ENCODE peak calls at places on chromosomes 6 and 20, in seven cellular contexts. B is ovary, C is mammary epithelial cell, W is fibroblast of lung, T is cardiac fibroblast, U is aorta, O is A549. R is an unnamed sample.

GRCh38 chr6:145017516-145017915 is 717.8 kb downstream of the EPM2A start:
- DNase-seq in U (no peak), B (no peak), C (no peak), T (no peak), W (peak; percentile 34), O (no peak), R (no peak)

GRCh38 chr6:722608-723007 is 29.7 kb upstream of the EXOC2 start:
- DNase-seq in C (no peak), B (no peak), W (peak; percentile 68), T (peak; percentile 50), O (no peak), U (no peak), R (no peak)

GRCh38 chr20:14955396-14955795 is 618.0 kb upstream of the FLRT3 start:
- DNase-seq in U (no peak), T (no peak), W (no peak), O (peak; percentile 63), C (no peak), B (no peak), R (no peak)

GRCh38 chr6:105363100-105363754 is 39.7 kb downstream of the PREP start:
- DNase-seq in C (peak; percentile 33), O (no peak), B (no peak), W (peak; percentile 25), U (no peak), T (peak; percentile 58), R (no peak)

GRCh38 chr6:169931223-169931760 is 179.9 kb downstream of the ERMARD start:
- DNase-seq in U (no peak), T (no peak), C (no peak), O (no peak), B (no peak), W (no peak), R (no peak)

GRCh38 chr6:107310362-107310761 is 149.0 kb downstream of the PDSS2 start:
- DNase-seq in W (no peak), O (no peak), C (no peak), B (no peak), U (no peak), T (no peak), R (no peak)

GRCh38 chr6:15389079-15389758 is 143.3 kb downstream of the JARID2 start:
- DNase-seq in C (no peak), O (no peak), W (no peak), U (no peak), T (peak; percentile 70), B (no peak), R (no peak)

GRCh38 chr6:137707590-137708360 is 159.3 kb upstream of the TNFAIP3 start:
- DNase-seq in O (peak; percentile 79), C (peak; percentile 92), B (peak; percentile 67), T (peak; percentile 89), U (peak; percentile 68), W (peak; percentile 81), R (peak; percentile 50)

GRCh38 chr6:83708970-83709747 is at the start of gene SNAP91:
- DNase-seq in T (peak; percentile 12), U (peak; percentile 46), O (peak; percentile 12), W (peak; percentile 9), B (peak; percentile 33), C (no peak), R (peak; percentile 91)

GRCh38 chr6:68572525-68572924 is 62.6 kb upstream of the ADGRB3 start:
- DNase-seq in C (peak; percentile 1), B (no peak), T (peak; percentile 32), U (no peak), W (peak; percentile 1), O (peak; percentile 47), R (no peak)

GRCh38 chr20:9510926-9511325 is 3.5 kb upstream of the LAMP5 start:
- DNase-seq in U (no peak), B (no peak), C (no peak), O (no peak), T (no peak), W (no peak), R (no peak)

GRCh38 chr6:90611996-90612690 is 25.3 kb upstream of the MAP3K7 start:
- DNase-seq in B (no peak), O (no peak), U (no peak), T (no peak), C (no peak), W (no peak), R (no peak)

GRCh38 chr6:145814035-145814500 is 527 bp downstream of the FBXO30 start:
- DNase-seq in W (peak; percentile 48), C (peak; percentile 60), U (peak; percentile 64), T (peak; percentile 31), O (peak; percentile 61), B (peak; percentile 50), R (peak; percentile 14)

GRCh38 chr20:58557713-58558335 is 42.6 kb upstream of the APCDD1L start:
- DNase-seq in U (no peak), W (no peak), B (no peak), T (no peak), O (no peak), C (no peak), R (no peak)

GRCh38 chr20:25984933-25985332 is 288.3 kb upstream of the ZNF337 start:
- DNase-seq in C (no peak), W (no peak), B (peak; percentile 75), T (peak; percentile 37), U (peak; percentile 80), O (no peak), R (no peak)

DNA sequence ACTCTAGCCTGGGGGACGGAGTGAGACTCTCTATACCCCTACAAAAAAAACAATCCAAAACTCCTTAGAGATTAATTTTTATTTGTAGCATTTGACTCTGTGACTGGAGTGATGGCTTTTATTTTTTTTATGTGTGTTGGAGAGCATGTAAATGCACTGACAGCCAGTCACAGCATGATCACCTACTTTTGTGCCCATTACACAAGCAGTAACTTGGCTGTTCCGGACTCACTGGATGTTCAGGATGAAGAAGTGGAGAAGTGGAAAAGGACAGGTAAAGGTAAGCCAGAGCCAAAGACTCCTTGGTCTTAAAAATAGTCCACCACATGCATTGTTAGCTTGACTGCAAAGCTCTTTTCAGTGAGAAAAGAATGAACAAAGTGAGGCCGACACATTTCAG is 222.6 kb downstream of the FOXC1 start:
- DNase-seq in O (no peak), U (no peak), C (no peak), W (no peak), B (no peak), T (no peak), R (no peak)
- H3K4me3 ChIP-seq in O (no peak overlapping the region), U (peak overlapping the region; percentile 57), C (no peak overlapping the region), W (no peak overlapping the region), B (no peak overlapping the region), T (no peak overlapping the region), R (no peak overlapping the region)

GRCh38 chr6:165987483-165988305 is 180.0 kb downstream of the TBXT start:
- DNase-seq in C (peak; percentile 0), B (peak; percentile 96), U (peak; percentile 69), T (peak; percentile 93), W (peak; percentile 86), O (peak; percentile 99), R (peak; percentile 58)

GRCh38 chr6:165990216-165990615 is 177.4 kb downstream of the TBXT start:
- DNase-seq in U (no peak), W (no peak), B (no peak), C (no peak), T (no peak), O (no peak), R (no peak)

GRCh38 chr6:165988306-165988756 is 179.3 kb downstream of the TBXT start:
- DNase-seq in W (no peak), B (no peak), C (no peak), T (no peak), O (no peak), U (no peak), R (no peak)

GRCh38 chr6:165986647-165987482 is 180.8 kb downstream of the TBXT start:
- DNase-seq in U (no peak), O (peak; percentile 65), C (no peak), B (peak; percentile 59), W (peak; percentile 49), T (peak; percentile 44), R (no peak)

DNA sequence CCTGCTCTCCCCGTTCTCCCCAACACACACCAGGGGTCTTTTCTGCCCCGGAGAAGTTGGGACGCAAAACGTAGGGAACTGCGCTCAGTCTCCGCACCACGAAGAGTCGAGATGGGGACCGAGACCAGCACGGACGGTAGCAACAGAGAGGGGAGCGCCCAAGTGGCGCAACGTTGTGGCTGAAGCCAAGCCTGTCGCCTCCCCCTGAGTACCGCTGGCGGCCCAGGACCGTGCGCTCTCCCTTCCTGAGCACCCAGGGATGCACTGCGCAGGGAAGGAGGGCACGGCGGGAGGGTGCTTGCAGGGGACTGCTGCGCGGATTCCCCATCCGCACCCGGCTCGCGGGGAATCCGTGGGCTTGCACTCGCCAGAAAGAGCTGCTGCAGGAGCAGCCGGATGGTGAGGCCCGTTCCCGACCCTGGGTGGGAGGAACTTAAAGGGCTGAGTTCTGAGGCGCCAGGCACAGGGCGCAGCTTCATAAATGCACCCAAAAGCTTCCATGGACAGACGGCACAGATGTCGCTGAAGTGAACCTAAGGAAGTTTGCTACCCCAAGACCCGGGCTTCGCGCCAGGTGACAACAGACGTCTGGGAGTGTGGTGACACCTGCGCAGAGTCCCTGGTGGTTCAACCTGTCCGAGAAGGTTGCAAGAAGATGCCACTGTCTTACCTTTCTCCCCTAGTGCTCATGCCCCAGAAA is 178.7 kb downstream of the TBXT start:
- DNase-seq in T (no peak), U (no peak), O (no peak), C (no peak), W (no peak), B (peak; percentile 59), R (no peak)
- H3K4me3 ChIP-seq in T (peak overlapping the region; percentile 59), U (no peak overlapping the region), O (peak overlapping the region; percentile 89), C (no peak overlapping the region), W (no peak overlapping the region), B (peak overlapping the region; percentile 67), R (peak overlapping the region; percentile 53)

GRCh38 chr6:25832670-25833069 is 818 bp upstream of the SLC17A1 start:
- DNase-seq in O (no peak), B (no peak), C (no peak), W (no peak), U (no peak), T (no peak), R (no peak)

GRCh38 chr6:25832307-25832662 is 433 bp upstream of the SLC17A1 start:
- DNase-seq in U (no peak), C (no peak), W (no peak), B (no peak), T (no peak), O (no peak), R (no peak)

GRCh38 chr6:25833136-25833535 is 1.3 kb upstream of the SLC17A1 start:
- DNase-seq in T (no peak), C (no peak), W (no peak), O (no peak), B (no peak), U (no peak), R (no peak)

GRCh38 chr6:25834950-25835349 is 3.1 kb upstream of the SLC17A1 start:
- DNase-seq in B (no peak), C (no peak), T (peak; percentile 9), U (no peak), O (no peak), W (no peak), R (no peak)

GRCh38 chr6:25835442-25836283 is 3.8 kb upstream of the SLC17A1 start:
- DNase-seq in T (peak; percentile 67), C (no peak), W (no peak), B (no peak), U (peak; percentile 47), O (no peak), R (no peak)
- H3K4me3 ChIP-seq in T (no peak overlapping the region), C (no peak overlapping the region), W (no peak overlapping the region), B (no peak overlapping the region), U (no peak overlapping the region), O (no peak overlapping the region), R (no peak overlapping the region)

GRCh38 chr6:138800377-138801150 is 4.7 kb downstream of the ECT2L start:
- DNase-seq in W (no peak), O (no peak), C (no peak), U (no peak), T (no peak), B (no peak), R (no peak)

GRCh38 chr6:138798028-138798427 is 2.1 kb downstream of the ECT2L start:
- DNase-seq in W (no peak), U (no peak), B (no peak), T (no peak), C (no peak), O (no peak), R (no peak)

GRCh38 chr6:138795809-138796469 is at the start of gene ECT2L:
- DNase-seq in O (no peak), U (peak; percentile 83), W (peak; percentile 69), C (peak; percentile 40), B (peak; percentile 65), T (peak; percentile 62), R (no peak)
- H3K4me3 ChIP-seq in O (no peak within 1 kb of the TSS), U (peak within 1 kb of the TSS; percentile 1), W (peak within 1 kb of the TSS; percentile 37), C (no peak within 1 kb of the TSS), B (peak within 1 kb of the TSS; percentile 33), T (peak within 1 kb of the TSS; percentile 43), R (peak within 1 kb of the TSS; percentile 51)

R was measured in dorsolateral prefrontal cortex.